ENCODE peak calls at places on chromosomes 6 and 20, in four cellular contexts. Q is GM13977, P is BE2C, H is IMR-90. F is an unnamed sample.

GRCh38 chr6:152267967-152268845 is 369.0 kb downstream of the SYNE1 start:
- DNase-seq in Q (peak), P (peak), H (no peak), F (peak)

GRCh38 chr6:36319436-36319762 is 17.3 kb downstream of the BNIP5 start:
- DNase-seq in H (no peak), P (no peak), Q (no peak), F (no peak)

GRCh38 chr6:139375239-139376053 is 998 bp upstream of the CITED2 start:
- DNase-seq in H (peak), P (peak), Q (peak), F (peak)

GRCh38 chr6:3919130-3919628 is 70.0 kb downstream of the FAM50B start:
- DNase-seq in H (peak), Q (no peak), P (no peak), F (no peak)

GRCh38 chr6:30810813-30811329 is 66.5 kb upstream of the IER3 start:
- DNase-seq in Q (peak), H (no peak), P (no peak), F (peak)

GRCh38 chr6:64580346-64580745 is 944.7 kb downstream of the PHF3 start:
- DNase-seq in P (no peak), Q (no peak), H (peak), F (no peak)

GRCh38 chr20:46970937-46971630 is 76.4 kb downstream of the EYA2 start:
- DNase-seq in P (peak), Q (peak), H (peak), F (peak)

GRCh38 chr6:27049863-27050781 is 197.4 kb upstream of the PRSS16 start:
- DNase-seq in P (no peak), Q (no peak), H (no peak), F (no peak)

GRCh38 chr6:1516742-1517520 is 92.8 kb upstream of the FOXC1 start:
- DNase-seq in Q (no peak), P (peak), H (no peak), F (no peak)

GRCh38 chr6:43129434-43130194 is 41.5 kb upstream of the SRF start:
- DNase-seq in H (peak), P (peak), Q (peak), F (peak)

GRCh38 chr6:150417899-150418824 is 49.4 kb downstream of the IYD start:
- DNase-seq in H (peak), P (no peak), Q (peak), F (peak)

GRCh38 chr20:24634855-24635254 is 165.4 kb downstream of the SYNDIG1 start:
- DNase-seq in H (peak), Q (no peak), P (peak), F (no peak)

GRCh38 chr6:100724222-100724621 is 156.9 kb downstream of the ASCC3 start:
- DNase-seq in H (no peak), Q (no peak), P (no peak), F (no peak)

GRCh38 chr20:35316086-35316485 is 23.9 kb upstream of the FAM83C start:
- DNase-seq in Q (no peak), H (no peak), P (no peak), F (no peak)

GRCh38 chr6:163992701-163993100 is 578.2 kb downstream of the QKI start:
- DNase-seq in P (no peak), H (no peak), Q (no peak), F (peak)

GRCh38 chr20:55678126-55678525 is 327.2 kb downstream of the CBLN4 start:
- DNase-seq in Q (no peak), H (no peak), P (peak), F (no peak)

DNA sequence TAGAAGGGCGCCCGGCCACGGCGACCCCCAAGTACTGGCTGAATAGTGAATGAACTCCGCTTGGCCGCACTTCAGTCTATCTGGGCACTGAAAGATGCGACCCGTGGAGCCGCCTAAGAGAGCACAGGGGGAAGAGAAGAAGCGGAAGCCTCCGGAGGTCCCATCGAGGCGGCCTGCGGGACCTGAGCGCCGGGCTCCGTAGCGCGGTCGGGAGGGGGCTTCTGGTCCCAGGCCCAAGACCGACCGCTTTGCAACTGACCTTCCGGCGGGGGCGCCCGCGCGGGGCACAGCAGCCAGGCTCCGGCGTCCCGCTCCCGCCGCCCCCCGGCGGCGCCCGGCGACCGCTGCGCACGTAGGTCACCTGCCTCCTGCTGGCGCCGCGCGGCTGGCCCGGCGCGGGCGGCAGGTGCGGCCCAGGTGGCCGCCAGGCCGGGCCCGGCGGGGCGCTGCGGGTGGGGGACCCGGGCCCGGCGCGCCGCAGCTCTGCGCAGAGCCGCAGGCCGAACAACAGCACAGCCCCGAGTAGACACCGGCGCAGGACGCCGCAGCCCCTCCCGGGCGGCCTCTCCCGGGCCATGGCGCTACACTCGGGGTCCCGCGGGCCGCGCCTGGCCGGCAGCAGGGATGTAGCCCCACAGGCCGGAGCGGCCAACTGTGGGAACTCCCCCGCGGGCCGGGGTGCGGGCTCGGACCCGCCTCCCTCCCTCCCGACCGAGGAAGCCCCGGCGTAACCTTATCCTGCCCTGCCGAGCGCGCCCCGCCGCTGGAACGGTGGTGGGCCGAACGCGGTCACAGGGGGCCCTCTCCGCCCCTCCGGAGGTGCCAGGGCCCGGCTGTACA is at the start of gene METTL24:
- DNase-seq in Q (peak), P (peak), H (no peak), F (no peak)
- TF ChIP-seq CTCF in Q (peak), P (no peak), H (no peak), F (no peak)

GRCh38 chr20:6466065-6466810 is 301.2 kb upstream of the BMP2 start:
- DNase-seq in Q (no peak), H (peak), P (no peak), F (no peak)
- TF ChIP-seq CTCF in Q (no peak), H (no peak), P (no peak), F (no peak)

GRCh38 chr20:3166913-3167342 is 6.4 kb downstream of the LZTS3 start:
- DNase-seq in P (no peak), H (no peak), Q (peak), F (no peak)

GRCh38 chr20:3166338-3166912 is 6.8 kb upstream of the FASTKD5 start:
- DNase-seq in Q (peak), P (no peak), H (no peak), F (no peak)

GRCh38 chr20:3168829-3169590 is 4.3 kb downstream of the LZTS3 start:
- DNase-seq in P (no peak), Q (no peak), H (no peak), F (no peak)

GRCh38 chr20:3167738-3168078 is 5.6 kb downstream of the LZTS3 start:
- DNase-seq in Q (peak), H (no peak), P (no peak), F (no peak)

GRCh38 chr20:3168079-3168828 is 5.1 kb downstream of the LZTS3 start:
- DNase-seq in Q (peak), P (no peak), H (no peak), F (no peak)
- TF ChIP-seq CTCF in Q (no peak), P (no peak), H (no peak), F (no peak)

GRCh38 chr6:37523412-37523811 is 23.7 kb upstream of the CCDC167 start:
- DNase-seq in H (no peak), P (no peak), Q (no peak), F (no peak)
- TF ChIP-seq CTCF in H (no peak), P (no peak), Q (no peak), F (no peak)